ENCODE peak calls at places on chromosomes 6 and 20, in five cellular contexts. One of them, this sample, is unnamed.

GRCh38 chr6:56102216-56102615 is 145.2 kb downstream of the COL21A1 start:
- DNase-seq in NAMALWA: no peak
- DNase-seq in NCI-H1105 treated with DMSO at 0.1 percent for 48 hours: no peak
- DNase-seq in GM23338: no peak
- DNase-seq in AML-193: no peak
- DNase-seq in this sample: no peak

GRCh38 chr6:142336183-142336582 is 34.4 kb downstream of the ADGRG6 start:
- DNase-seq in NAMALWA: no peak
- DNase-seq in NCI-H1105 treated with DMSO at 0.1 percent for 48 hours: no peak
- DNase-seq in GM23338: no peak
- DNase-seq in AML-193: no peak
- DNase-seq in this sample: no peak

GRCh38 chr6:48048460-48049146 is 62.4 kb downstream of the PTCHD4 start:
- DNase-seq in NAMALWA: no peak
- DNase-seq in NCI-H1105 treated with DMSO at 0.1 percent for 48 hours: no peak
- DNase-seq in GM23338: no peak
- DNase-seq in AML-193: no peak
- DNase-seq in this sample: peak

GRCh38 chr20:45254867-45255266 is 503 bp upstream of the SLPI start:
- DNase-seq in NAMALWA: no peak
- DNase-seq in NCI-H1105 treated with DMSO at 0.1 percent for 48 hours: no peak
- DNase-seq in GM23338: no peak
- DNase-seq in AML-193: peak
- DNase-seq in this sample: peak

GRCh38 chr20:11117808-11118528 is 444.2 kb upstream of the JAG1 start:
- DNase-seq in NAMALWA: no peak
- DNase-seq in NCI-H1105 treated with DMSO at 0.1 percent for 48 hours: no peak
- DNase-seq in GM23338: no peak
- DNase-seq in AML-193: no peak
- DNase-seq in this sample: no peak

GRCh38 chr20:59124326-59125029 is 39.1 kb upstream of the ZNF831 start:
- DNase-seq in NAMALWA: peak
- DNase-seq in NCI-H1105 treated with DMSO at 0.1 percent for 48 hours: no peak
- DNase-seq in GM23338: no peak
- DNase-seq in AML-193: no peak
- DNase-seq in this sample: no peak

GRCh38 chr20:33388268-33388667 is 13.1 kb downstream of the CDK5RAP1 start:
- DNase-seq in NAMALWA: no peak
- DNase-seq in NCI-H1105 treated with DMSO at 0.1 percent for 48 hours: no peak
- DNase-seq in GM23338: no peak
- DNase-seq in AML-193: no peak
- DNase-seq in this sample: no peak

GRCh38 chr6:9168669-9169068 is 733.3 kb upstream of the SLC35B3 start:
- DNase-seq in NAMALWA: no peak
- DNase-seq in NCI-H1105 treated with DMSO at 0.1 percent for 48 hours: no peak
- DNase-seq in GM23338: no peak
- DNase-seq in AML-193: no peak
- DNase-seq in this sample: no peak

GRCh38 chr6:119331676-119332286 is 17.8 kb downstream of the MAN1A1 start:
- DNase-seq in NAMALWA: no peak
- DNase-seq in NCI-H1105 treated with DMSO at 0.1 percent for 48 hours: no peak
- DNase-seq in GM23338: no peak
- DNase-seq in AML-193: no peak
- DNase-seq in this sample: no peak

GRCh38 chr20:2606507-2607006 is 45.9 kb upstream of the NOP56 start:
- DNase-seq in NAMALWA: no peak
- DNase-seq in NCI-H1105 treated with DMSO at 0.1 percent for 48 hours: no peak
- DNase-seq in GM23338: peak
- DNase-seq in AML-193: no peak
- DNase-seq in this sample: no peak

GRCh38 chr20:48793776-48794175 is 34.0 kb downstream of the PREX1 start:
- DNase-seq in NAMALWA: no peak
- DNase-seq in NCI-H1105 treated with DMSO at 0.1 percent for 48 hours: no peak
- DNase-seq in GM23338: no peak
- DNase-seq in AML-193: no peak
- DNase-seq in this sample: no peak

GRCh38 chr6:109701774-109702173 is 10.7 kb downstream of the FIG4 start:
- DNase-seq in NAMALWA: no peak
- DNase-seq in NCI-H1105 treated with DMSO at 0.1 percent for 48 hours: no peak
- DNase-seq in GM23338: no peak
- DNase-seq in AML-193: peak
- DNase-seq in this sample: no peak

GRCh38 chr20:53003420-53003819 is 31.3 kb downstream of the TSHZ2 start:
- DNase-seq in NAMALWA: no peak
- DNase-seq in NCI-H1105 treated with DMSO at 0.1 percent for 48 hours: peak
- DNase-seq in GM23338: no peak
- DNase-seq in AML-193: no peak
- DNase-seq in this sample: no peak

GRCh38 chr6:128981716-128982115 is 98.8 kb downstream of the LAMA2 start:
- DNase-seq in NAMALWA: no peak
- DNase-seq in NCI-H1105 treated with DMSO at 0.1 percent for 48 hours: no peak
- DNase-seq in GM23338: no peak
- DNase-seq in AML-193: no peak
- DNase-seq in this sample: no peak

GRCh38 chr6:160733045-160733646 is 31.1 kb downstream of the PLG start:
- DNase-seq in NAMALWA: peak
- DNase-seq in NCI-H1105 treated with DMSO at 0.1 percent for 48 hours: peak
- DNase-seq in GM23338: peak
- DNase-seq in AML-193: peak
- DNase-seq in this sample: peak

GRCh38 chr20:57374931-57375651 is 16.1 kb upstream of the RBM38 start:
- DNase-seq in NAMALWA: no peak
- DNase-seq in NCI-H1105 treated with DMSO at 0.1 percent for 48 hours: no peak
- DNase-seq in GM23338: no peak
- DNase-seq in AML-193: peak
- DNase-seq in this sample: peak

GRCh38 chr6:131765081-131765852 is 42.6 kb upstream of the ENPP1 start:
- DNase-seq in NAMALWA: no peak
- DNase-seq in NCI-H1105 treated with DMSO at 0.1 percent for 48 hours: no peak
- DNase-seq in GM23338: no peak
- DNase-seq in AML-193: no peak
- DNase-seq in this sample: no peak

GRCh38 chr20:53736757-53737403 is 143.2 kb upstream of the ZNF217 start:
- DNase-seq in NAMALWA: no peak
- DNase-seq in NCI-H1105 treated with DMSO at 0.1 percent for 48 hours: peak
- DNase-seq in GM23338: peak
- DNase-seq in AML-193: peak
- DNase-seq in this sample: peak

GRCh38 chr20:47620808-47621805 is 119.4 kb downstream of the NCOA3 start:
- DNase-seq in NAMALWA: peak
- DNase-seq in NCI-H1105 treated with DMSO at 0.1 percent for 48 hours: peak
- DNase-seq in GM23338: peak
- DNase-seq in AML-193: peak
- DNase-seq in this sample: peak

GRCh38 chr20:51388227-51388626 is 154.3 kb downstream of the NFATC2 start:
- DNase-seq in NAMALWA: no peak
- DNase-seq in NCI-H1105 treated with DMSO at 0.1 percent for 48 hours: no peak
- DNase-seq in GM23338: no peak
- DNase-seq in AML-193: no peak
- DNase-seq in this sample: no peak

This sample was measured in Kasumi-1.